ENCODE peak calls at places on chromosomes 5 and 9, in four cellular contexts. One of them, this sample, is unnamed.

GRCh38 chr5:59685806-59686205 is 207.7 kb downstream of the PDE4D start:
- DNase-seq in lung: no peak
- DNase-seq in GM10248: no peak
- DNase-seq in nephron progenitor cell: no peak
- DNase-seq in this sample: no peak

GRCh38 chr5:167835146-167835545 is 456.3 kb upstream of the WWC1 start:
- DNase-seq in nephron progenitor cell: no peak
- DNase-seq in GM10248: no peak
- DNase-seq in lung: no peak
- DNase-seq in this sample: no peak

GRCh38 chr5:87081511-87082372 is 185.9 kb upstream of the RASA1 start:
- DNase-seq in GM10248: peak
- DNase-seq in lung: peak
- DNase-seq in nephron progenitor cell: no peak
- DNase-seq in this sample: no peak

GRCh38 chr5:84436866-84437265 is 52.2 kb upstream of the EDIL3 start:
- DNase-seq in nephron progenitor cell: no peak
- DNase-seq in lung: no peak
- DNase-seq in GM10248: no peak
- DNase-seq in this sample: no peak

GRCh38 chr9:90943341-90943740 is 141.7 kb downstream of the SYK start:
- DNase-seq in lung: no peak
- DNase-seq in GM10248: no peak
- DNase-seq in nephron progenitor cell: no peak
- DNase-seq in this sample: no peak

GRCh38 chr5:140182803-140183367 is 7.9 kb downstream of the CYSTM1 start:
- DNase-seq in nephron progenitor cell: no peak
- DNase-seq in lung: peak
- DNase-seq in GM10248: no peak
- DNase-seq in this sample: no peak

GRCh38 chr9:127345566-127345965 is 51.4 kb upstream of the SLC2A8 start:
- DNase-seq in lung: no peak
- DNase-seq in GM10248: no peak
- DNase-seq in nephron progenitor cell: no peak
- DNase-seq in this sample: no peak

GRCh38 chr9:123049589-123050222 is 16.2 kb downstream of the GPR21 start:
- DNase-seq in GM10248: no peak
- DNase-seq in lung: peak
- DNase-seq in nephron progenitor cell: no peak
- DNase-seq in this sample: no peak

GRCh38 chr9:33202552-33203300 is 35.6 kb upstream of the B4GALT1 start:
- DNase-seq in nephron progenitor cell: no peak
- DNase-seq in GM10248: peak
- DNase-seq in lung: no peak
- DNase-seq in this sample: no peak

GRCh38 chr5:68196876-68197275 is 18.7 kb upstream of the PIK3R1 start:
- DNase-seq in GM10248: peak
- DNase-seq in lung: no peak
- DNase-seq in nephron progenitor cell: no peak
- DNase-seq in this sample: no peak

GRCh38 chr5:118407958-118408357 is 580.4 kb downstream of the DTWD2 start:
- DNase-seq in nephron progenitor cell: no peak
- DNase-seq in GM10248: no peak
- DNase-seq in lung: no peak
- DNase-seq in this sample: no peak

GRCh38 chr9:84697494-84698114 is 28.1 kb downstream of the NTRK2 start:
- DNase-seq in GM10248: peak
- DNase-seq in nephron progenitor cell: peak
- DNase-seq in lung: peak
- DNase-seq in this sample: peak

GRCh38 chr5:158843305-158843704 is 256.4 kb downstream of the EBF1 start:
- DNase-seq in GM10248: no peak
- DNase-seq in lung: no peak
- DNase-seq in nephron progenitor cell: no peak
- DNase-seq in this sample: no peak

GRCh38 chr5:58871648-58872242 is 288.9 kb downstream of the RAB3C start:
- DNase-seq in lung: no peak
- DNase-seq in GM10248: no peak
- DNase-seq in nephron progenitor cell: peak
- DNase-seq in this sample: peak

GRCh38 chr9:127347831-127348699 is 48.9 kb upstream of the SLC2A8 start:
- DNase-seq in nephron progenitor cell: no peak
- DNase-seq in GM10248: peak
- DNase-seq in lung: no peak
- DNase-seq in this sample: no peak

GRCh38 chr9:135601988-135602387 is 37.4 kb downstream of the GLT6D1 start:
- DNase-seq in lung: no peak
- DNase-seq in nephron progenitor cell: no peak
- DNase-seq in GM10248: no peak
- DNase-seq in this sample: no peak

DNA sequence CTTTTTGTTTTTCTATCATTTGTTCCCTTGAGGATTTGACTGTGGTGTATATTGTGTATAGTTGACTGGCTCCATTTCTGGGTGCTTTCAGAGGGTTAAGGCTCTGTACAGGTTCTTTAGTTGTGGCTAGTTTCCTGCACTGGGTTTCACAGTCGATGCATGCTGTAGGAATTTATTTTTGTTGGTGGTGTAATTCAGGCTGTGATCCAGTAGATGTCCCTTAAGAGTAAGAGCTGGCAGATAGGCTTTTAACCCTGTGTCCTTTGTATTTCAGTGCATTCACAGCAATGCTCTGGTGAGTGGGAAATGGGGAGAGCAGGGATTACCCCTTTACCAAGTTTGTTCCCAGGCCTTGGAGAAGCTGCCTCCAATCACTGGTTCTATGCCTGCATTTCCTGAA is 112.9 kb downstream of the SPATA31D1 start:
- DNase-seq in lung: no peak
- DNase-seq in GM10248: no peak
- DNase-seq in nephron progenitor cell: no peak
- DNase-seq in this sample: no peak
- TF ChIP-seq CTCF in lung: no peak
- TF ChIP-seq CTCF in GM10248: no peak
- TF ChIP-seq CTCF in nephron progenitor cell: no peak
- TF ChIP-seq CTCF in this sample: peak

GRCh38 chr5:55226934-55227737 is at the start of gene MCIDAS:
- DNase-seq in lung: no peak
- DNase-seq in nephron progenitor cell: peak
- DNase-seq in GM10248: peak
- DNase-seq in this sample: peak
- TF ChIP-seq CTCF in lung: no peak
- TF ChIP-seq CTCF in nephron progenitor cell: peak
- TF ChIP-seq CTCF in GM10248: no peak
- TF ChIP-seq CTCF in this sample: peak

GRCh38 chr5:38755171-38755570 is 90.6 kb upstream of the OSMR start:
- DNase-seq in nephron progenitor cell: no peak
- DNase-seq in GM10248: no peak
- DNase-seq in lung: no peak
- DNase-seq in this sample: no peak
- TF ChIP-seq CTCF in nephron progenitor cell: no peak
- TF ChIP-seq CTCF in GM10248: no peak
- TF ChIP-seq CTCF in lung: no peak
- TF ChIP-seq CTCF in this sample: no peak

DNA sequence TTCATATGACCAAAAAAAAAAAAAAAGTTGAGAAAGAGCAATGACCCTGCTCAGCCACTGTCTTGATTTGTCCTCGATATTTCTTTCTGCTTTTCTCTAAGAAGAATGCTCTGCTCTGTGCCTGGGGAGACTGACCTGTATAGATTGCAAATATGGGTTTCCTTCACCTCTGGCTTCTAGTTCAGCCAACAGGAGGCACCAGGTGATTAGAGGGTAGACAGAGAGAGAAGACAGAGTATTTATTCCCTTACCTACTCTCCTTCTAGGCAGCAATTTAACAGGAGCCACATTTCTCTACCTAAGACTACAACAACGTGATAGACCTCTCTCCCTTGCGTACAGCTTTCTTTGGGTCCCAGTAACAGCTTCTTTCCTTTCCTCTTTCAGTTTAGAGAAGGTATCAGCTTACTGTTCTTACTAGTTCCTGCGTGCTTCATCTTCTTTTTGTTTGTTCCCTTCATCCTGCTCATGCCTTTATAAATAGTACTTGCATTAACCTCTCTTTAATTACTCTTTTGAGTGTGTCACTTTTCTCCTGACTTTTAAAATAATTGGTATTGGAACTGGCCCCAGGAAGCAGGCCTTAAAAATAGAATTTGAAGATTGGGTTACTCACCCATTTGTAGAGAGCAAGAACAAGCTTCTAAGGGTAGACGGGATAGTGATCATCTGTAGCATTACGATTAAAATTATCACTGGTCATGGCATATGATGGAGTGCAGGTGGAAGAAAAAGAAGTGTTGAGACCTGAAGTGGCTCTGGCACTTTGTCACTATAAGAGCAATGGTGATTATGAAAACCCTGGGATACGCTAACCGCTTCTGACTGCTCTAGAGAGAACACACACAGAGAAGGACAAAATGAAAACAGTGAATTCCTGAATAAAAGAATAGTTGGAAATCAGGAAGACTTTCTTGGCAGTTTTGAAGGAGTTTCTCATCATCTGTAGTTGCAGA is 161.2 kb upstream of the FSTL4 start:
- DNase-seq in lung: no peak
- DNase-seq in nephron progenitor cell: no peak
- DNase-seq in GM10248: no peak
- DNase-seq in this sample: no peak
- TF ChIP-seq CTCF in lung: no peak
- TF ChIP-seq CTCF in nephron progenitor cell: no peak
- TF ChIP-seq CTCF in GM10248: no peak
- TF ChIP-seq CTCF in this sample: no peak

This sample was measured in neural crest cell.